ENCODE peak calls at places on chromosomes 6 and 20, in eight cellular contexts. One of them, this sample, is unnamed.

GRCh38 chr6:163398796-163399195 is 15.7 kb upstream of the QKI start:
- DNase-seq in GM12865: peak; percentile 17
- DNase-seq in activated CD4-positive, alpha-beta T cell treated with anti-CD3 and anti-CD28 coated beads for 48 hours: no peak
- DNase-seq in kidney: no peak
- DNase-seq in endodermal cell: no peak
- DNase-seq in hypothalamus: no peak
- DNase-seq in A549: no peak
- DNase-seq in SW 1271: no peak
- DNase-seq in this sample: no peak

GRCh38 chr6:26033942-26034354 is 53.3 kb upstream of the HFE start:
- DNase-seq in GM12865: peak; percentile 73
- DNase-seq in activated CD4-positive, alpha-beta T cell treated with anti-CD3 and anti-CD28 coated beads for 48 hours: peak; percentile 79
- DNase-seq in kidney: peak; percentile 82
- DNase-seq in endodermal cell: peak; percentile 71
- DNase-seq in hypothalamus: no peak
- DNase-seq in A549: no peak
- DNase-seq in SW 1271: no peak
- DNase-seq in this sample: no peak

GRCh38 chr6:26306248-26306647 is 58.8 kb upstream of the BTN3A2 start:
- DNase-seq in GM12865: no peak
- DNase-seq in activated CD4-positive, alpha-beta T cell treated with anti-CD3 and anti-CD28 coated beads for 48 hours: no peak
- DNase-seq in kidney: no peak
- DNase-seq in endodermal cell: no peak
- DNase-seq in hypothalamus: no peak
- DNase-seq in A549: no peak
- DNase-seq in SW 1271: no peak
- DNase-seq in this sample: no peak

GRCh38 chr6:100346203-100346602 is 118.5 kb downstream of the SIM1 start:
- DNase-seq in GM12865: no peak
- DNase-seq in activated CD4-positive, alpha-beta T cell treated with anti-CD3 and anti-CD28 coated beads for 48 hours: no peak
- DNase-seq in kidney: no peak
- DNase-seq in endodermal cell: no peak
- DNase-seq in hypothalamus: no peak
- DNase-seq in A549: no peak
- DNase-seq in SW 1271: no peak
- DNase-seq in this sample: no peak

GRCh38 chr6:151004415-151005024 is 139.0 kb downstream of the MTHFD1L start:
- DNase-seq in GM12865: peak; percentile 15
- DNase-seq in activated CD4-positive, alpha-beta T cell treated with anti-CD3 and anti-CD28 coated beads for 48 hours: no peak
- DNase-seq in kidney: no peak
- DNase-seq in endodermal cell: no peak
- DNase-seq in hypothalamus: no peak
- DNase-seq in A549: peak; percentile 30
- DNase-seq in SW 1271: no peak
- DNase-seq in this sample: no peak

GRCh38 chr6:143822584-143823024 is 20.5 kb upstream of the LTV1 start:
- DNase-seq in GM12865: no peak
- DNase-seq in activated CD4-positive, alpha-beta T cell treated with anti-CD3 and anti-CD28 coated beads for 48 hours: no peak
- DNase-seq in kidney: no peak
- DNase-seq in endodermal cell: no peak
- DNase-seq in hypothalamus: no peak
- DNase-seq in A549: no peak
- DNase-seq in SW 1271: no peak
- DNase-seq in this sample: no peak

GRCh38 chr6:28218312-28219248 is 6.5 kb upstream of the ZSCAN9 start:
- DNase-seq in GM12865: peak; percentile 83
- DNase-seq in activated CD4-positive, alpha-beta T cell treated with anti-CD3 and anti-CD28 coated beads for 48 hours: peak; percentile 45
- DNase-seq in kidney: peak; percentile 91
- DNase-seq in endodermal cell: peak; percentile 81
- DNase-seq in hypothalamus: peak; percentile 19
- DNase-seq in A549: peak; percentile 46
- DNase-seq in SW 1271: peak; percentile 48
- DNase-seq in this sample: peak; percentile 59

GRCh38 chr6:27059621-27060425 is 187.7 kb upstream of the PRSS16 start:
- DNase-seq in GM12865: no peak
- DNase-seq in activated CD4-positive, alpha-beta T cell treated with anti-CD3 and anti-CD28 coated beads for 48 hours: no peak
- DNase-seq in kidney: no peak
- DNase-seq in endodermal cell: no peak
- DNase-seq in hypothalamus: no peak
- DNase-seq in A549: no peak
- DNase-seq in SW 1271: no peak
- DNase-seq in this sample: no peak

GRCh38 chr6:20056350-20056992 is 155.8 kb downstream of the MBOAT1 start:
- DNase-seq in GM12865: peak; percentile 37
- DNase-seq in activated CD4-positive, alpha-beta T cell treated with anti-CD3 and anti-CD28 coated beads for 48 hours: no peak
- DNase-seq in kidney: no peak
- DNase-seq in endodermal cell: no peak
- DNase-seq in hypothalamus: no peak
- DNase-seq in A549: peak; percentile 9
- DNase-seq in SW 1271: no peak
- DNase-seq in this sample: no peak

GRCh38 chr6:20605581-20605980 is 71.3 kb downstream of the CDKAL1 start:
- DNase-seq in GM12865: no peak
- DNase-seq in activated CD4-positive, alpha-beta T cell treated with anti-CD3 and anti-CD28 coated beads for 48 hours: no peak
- DNase-seq in kidney: no peak
- DNase-seq in endodermal cell: no peak
- DNase-seq in hypothalamus: no peak
- DNase-seq in A549: no peak
- DNase-seq in SW 1271: no peak
- DNase-seq in this sample: no peak

GRCh38 chr6:11264100-11264499 is 31.6 kb upstream of the NEDD9 start:
- DNase-seq in GM12865: no peak
- DNase-seq in activated CD4-positive, alpha-beta T cell treated with anti-CD3 and anti-CD28 coated beads for 48 hours: no peak
- DNase-seq in kidney: no peak
- DNase-seq in endodermal cell: peak; percentile 67
- DNase-seq in hypothalamus: no peak
- DNase-seq in A549: no peak
- DNase-seq in SW 1271: no peak
- DNase-seq in this sample: no peak

GRCh38 chr6:139114741-139115140 is 20.1 kb upstream of the HECA start:
- DNase-seq in GM12865: no peak
- DNase-seq in activated CD4-positive, alpha-beta T cell treated with anti-CD3 and anti-CD28 coated beads for 48 hours: no peak
- DNase-seq in kidney: no peak
- DNase-seq in endodermal cell: no peak
- DNase-seq in hypothalamus: no peak
- DNase-seq in A549: no peak
- DNase-seq in SW 1271: no peak
- DNase-seq in this sample: no peak

GRCh38 chr6:89146748-89147715 is 1.2 kb downstream of the PM20D2 start:
- DNase-seq in GM12865: peak; percentile 45
- DNase-seq in activated CD4-positive, alpha-beta T cell treated with anti-CD3 and anti-CD28 coated beads for 48 hours: peak; percentile 54
- DNase-seq in kidney: no peak
- DNase-seq in endodermal cell: no peak
- DNase-seq in hypothalamus: no peak
- DNase-seq in A549: peak; percentile 6
- DNase-seq in SW 1271: no peak
- DNase-seq in this sample: no peak

GRCh38 chr6:116251568-116252384 is 2.1 kb downstream of the TSPYL4 start:
- DNase-seq in GM12865: no peak
- DNase-seq in activated CD4-positive, alpha-beta T cell treated with anti-CD3 and anti-CD28 coated beads for 48 hours: no peak
- DNase-seq in kidney: no peak
- DNase-seq in endodermal cell: peak; percentile 69
- DNase-seq in hypothalamus: no peak
- DNase-seq in A549: no peak
- DNase-seq in SW 1271: no peak
- DNase-seq in this sample: no peak

GRCh38 chr20:50777373-50777772 is 17.5 kb upstream of the BCAS4 start:
- DNase-seq in GM12865: no peak
- DNase-seq in activated CD4-positive, alpha-beta T cell treated with anti-CD3 and anti-CD28 coated beads for 48 hours: no peak
- DNase-seq in kidney: no peak
- DNase-seq in endodermal cell: no peak
- DNase-seq in hypothalamus: no peak
- DNase-seq in A549: no peak
- DNase-seq in SW 1271: no peak
- DNase-seq in this sample: no peak

GRCh38 chr6:134689676-134690447 is 260.0 kb downstream of the ALDH8A1 start:
- DNase-seq in GM12865: no peak
- DNase-seq in activated CD4-positive, alpha-beta T cell treated with anti-CD3 and anti-CD28 coated beads for 48 hours: no peak
- DNase-seq in kidney: no peak
- DNase-seq in endodermal cell: no peak
- DNase-seq in hypothalamus: no peak
- DNase-seq in A549: no peak
- DNase-seq in SW 1271: no peak
- DNase-seq in this sample: no peak

GRCh38 chr20:51062065-51062464 is 39.2 kb upstream of the KCNG1 start:
- DNase-seq in GM12865: no peak
- DNase-seq in activated CD4-positive, alpha-beta T cell treated with anti-CD3 and anti-CD28 coated beads for 48 hours: peak; percentile 84
- DNase-seq in kidney: no peak
- DNase-seq in endodermal cell: peak; percentile 36
- DNase-seq in hypothalamus: no peak
- DNase-seq in A549: no peak
- DNase-seq in SW 1271: no peak
- DNase-seq in this sample: no peak

GRCh38 chr6:107458687-107459282 is 579 bp downstream of the PDSS2 start:
- DNase-seq in GM12865: peak; percentile 56
- DNase-seq in activated CD4-positive, alpha-beta T cell treated with anti-CD3 and anti-CD28 coated beads for 48 hours: peak; percentile 37
- DNase-seq in kidney: peak; percentile 75
- DNase-seq in endodermal cell: no peak
- DNase-seq in hypothalamus: peak; percentile 14
- DNase-seq in A549: peak; percentile 29
- DNase-seq in SW 1271: no peak
- DNase-seq in this sample: peak; percentile 57

GRCh38 chr20:58143531-58143930 is 84.9 kb downstream of the ANKRD60 start:
- DNase-seq in GM12865: no peak
- DNase-seq in activated CD4-positive, alpha-beta T cell treated with anti-CD3 and anti-CD28 coated beads for 48 hours: no peak
- DNase-seq in kidney: no peak
- DNase-seq in endodermal cell: peak; percentile 42
- DNase-seq in hypothalamus: no peak
- DNase-seq in A549: no peak
- DNase-seq in SW 1271: no peak
- DNase-seq in this sample: no peak

GRCh38 chr6:63352587-63353281 is 33.0 kb upstream of the LGSN start:
- DNase-seq in GM12865: peak; percentile 96
- DNase-seq in activated CD4-positive, alpha-beta T cell treated with anti-CD3 and anti-CD28 coated beads for 48 hours: no peak
- DNase-seq in kidney: no peak
- DNase-seq in endodermal cell: peak; percentile 70
- DNase-seq in hypothalamus: no peak
- DNase-seq in A549: no peak
- DNase-seq in SW 1271: no peak
- DNase-seq in this sample: peak; percentile 43

GRCh38 chr6:54730767-54731665 is 115.6 kb upstream of the FAM83B start:
- DNase-seq in GM12865: no peak
- DNase-seq in activated CD4-positive, alpha-beta T cell treated with anti-CD3 and anti-CD28 coated beads for 48 hours: no peak
- DNase-seq in kidney: no peak
- DNase-seq in endodermal cell: no peak
- DNase-seq in hypothalamus: no peak
- DNase-seq in A549: no peak
- DNase-seq in SW 1271: no peak
- DNase-seq in this sample: no peak

GRCh38 chr6:15500901-15501805 is 161.7 kb downstream of the DTNBP1 start:
- DNase-seq in GM12865: no peak
- DNase-seq in activated CD4-positive, alpha-beta T cell treated with anti-CD3 and anti-CD28 coated beads for 48 hours: no peak
- DNase-seq in kidney: no peak
- DNase-seq in endodermal cell: no peak
- DNase-seq in hypothalamus: no peak
- DNase-seq in A549: no peak
- DNase-seq in SW 1271: no peak
- DNase-seq in this sample: no peak